ENCODE peak calls at places on chromosomes 2 and 18, in eight cellular contexts. E is AG04450; S is CD8-positive, alpha-beta T cell; H is heart left ventricle; K is HCT116; Y is heart right ventricle; I is fibroblast of lung; A is small intestine. F is an unnamed sample. For H3K27me3, the result is how much of the 10 kb centered on the place peaks cover.

GRCh38 chr18:48779462-48779861 is 171.3 kb downstream of the SMAD7 start:
- DNase-seq in H (no peak), E (no peak), A (no peak), K (no peak), I (no peak), Y (no peak), S (no peak), F (no peak)

GRCh38 chr2:28516950-28517349 is 21.1 kb downstream of the PLB1 start:
- DNase-seq in Y (no peak), I (no peak), E (no peak), K (no peak), S (no peak), H (no peak), A (no peak), F (no peak)

GRCh38 chr18:45321520-45321919 is 293.8 kb upstream of the SLC14A2 start:
- DNase-seq in A (no peak), K (no peak), Y (peak), S (no peak), E (no peak), I (no peak), H (peak), F (no peak)

GRCh38 chr2:128879161-128879560 is 560.5 kb upstream of the HS6ST1 start:
- DNase-seq in A (no peak), Y (no peak), E (no peak), K (no peak), S (no peak), I (no peak), H (no peak), F (no peak)

GRCh38 chr2:161335626-161336025 is 27.4 kb downstream of the PSMD14 start:
- DNase-seq in S (no peak), A (no peak), I (no peak), H (no peak), K (no peak), Y (no peak), E (no peak), F (no peak)

GRCh38 chr2:73827018-73827417 is 1.7 kb upstream of the STAMBP start:
- DNase-seq in Y (no peak), E (no peak), K (no peak), H (no peak), S (no peak), I (peak), A (peak), F (no peak)

GRCh38 chr2:66317268-66317899 is 117.5 kb upstream of the MEIS1 start:
- DNase-seq in I (no peak), K (no peak), A (no peak), Y (no peak), H (no peak), S (no peak), E (no peak), F (no peak)

GRCh38 chr2:202377308-202377736 is 1.2 kb downstream of the BMPR2 start:
- DNase-seq in K (no peak), S (no peak), A (peak), I (no peak), Y (peak), H (peak), E (no peak), F (peak)

GRCh38 chr2:230989731-230990130 is 6.2 kb upstream of the SPATA3 start:
- DNase-seq in H (no peak), E (no peak), Y (no peak), K (no peak), A (no peak), S (no peak), I (no peak), F (no peak)

GRCh38 chr2:165239230-165239629 is at the start of gene SCN2A:
- DNase-seq in Y (no peak), K (peak), I (peak), E (peak), H (no peak), S (no peak), A (peak), F (no peak)

GRCh38 chr2:126788113-126788512 is 110.6 kb upstream of the TEX51 start:
- DNase-seq in Y (no peak), H (no peak), S (no peak), I (no peak), A (no peak), E (no peak), K (no peak), F (no peak)

GRCh38 chr2:216765810-216766259 is 70.5 kb upstream of the IGFBP5 start:
- DNase-seq in K (no peak), E (no peak), A (no peak), Y (peak), S (no peak), I (no peak), H (peak), F (no peak)

GRCh38 chr18:55546873-55547704 is 40.9 kb downstream of the TCF4 start:
- DNase-seq in I (peak), Y (peak), H (peak), S (no peak), E (peak), K (no peak), A (no peak), F (no peak)

GRCh38 chr2:45788401-45788800 is 136.9 kb downstream of the PRKCE start:
- DNase-seq in A (no peak), Y (no peak), S (no peak), E (no peak), I (no peak), H (no peak), K (no peak), F (no peak)

GRCh38 chr2:166900700-166901099 is 12.4 kb downstream of the XIRP2 start:
- DNase-seq in A (no peak), H (no peak), I (peak), S (no peak), E (no peak), K (no peak), Y (no peak), F (no peak)

GRCh38 chr2:230520875-230521155 is 104.8 kb downstream of the SP100 start:
- DNase-seq in A (no peak), H (no peak), S (no peak), Y (no peak), K (no peak), E (no peak), I (peak), F (no peak)

GRCh38 chr18:44790860-44791259 is 110.2 kb downstream of the SETBP1 start:
- DNase-seq in K (no peak), E (no peak), Y (no peak), A (no peak), S (no peak), H (no peak), I (no peak), F (no peak)

GRCh38 chr2:133264951-133265949 is 303.0 kb downstream of the NCKAP5 start:
- DNase-seq in I (no peak), E (no peak), A (no peak), S (no peak), H (peak), K (no peak), Y (peak), F (no peak)

DNA sequence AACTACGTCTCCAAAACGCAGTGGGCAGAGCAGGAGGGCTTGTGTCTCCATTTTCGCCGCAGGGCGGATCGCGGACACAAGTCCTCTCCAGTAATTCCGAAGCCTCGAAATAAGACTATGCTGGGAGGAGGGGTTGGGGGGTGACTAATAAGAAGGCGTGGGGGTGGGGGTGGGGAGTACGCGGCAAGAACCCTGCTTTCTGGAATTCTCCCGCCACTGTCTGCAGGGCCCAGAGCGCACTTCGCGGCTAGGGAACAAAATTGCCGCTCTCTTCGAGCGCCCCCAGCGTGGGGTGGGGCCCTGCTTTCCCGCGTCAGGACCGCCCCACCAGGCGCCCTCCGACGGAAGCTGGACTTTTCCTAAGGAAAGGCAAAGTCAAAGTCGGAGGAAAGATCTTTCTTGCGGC is 12.0 kb downstream of the NR4A2 start:
- DNase-seq in A (no peak), K (no peak), Y (peak), H (peak), I (peak), S (no peak), E (no peak), F (no peak)
- H3K27me3 ChIP-seq in A (under half), K (under half), Y (half or more), H (under half), I (under half), S (under half), E (under half), F (under half)

GRCh38 chr18:76410033-76410432 is 85.0 kb downstream of the ZNF516 start:
- DNase-seq in S (no peak), H (no peak), A (no peak), K (no peak), Y (no peak), E (no peak), I (no peak), F (no peak)

GRCh38 chr18:76412818-76413565 is 82.0 kb downstream of the ZNF516 start:
- DNase-seq in Y (no peak), E (no peak), I (peak), S (no peak), K (no peak), A (no peak), H (no peak), F (no peak)

GRCh38 chr18:76408480-76409067 is 86.5 kb downstream of the ZNF516 start:
- DNase-seq in H (no peak), K (no peak), I (no peak), A (no peak), S (no peak), E (no peak), Y (no peak), F (no peak)

GRCh38 chr18:76412010-76412817 is 82.8 kb downstream of the ZNF516 start:
- DNase-seq in I (no peak), H (no peak), A (no peak), K (no peak), E (no peak), Y (no peak), S (no peak), F (no peak)

GRCh38 chr18:76410660-76411417 is 84.2 kb downstream of the ZNF516 start:
- DNase-seq in A (no peak), I (no peak), E (no peak), K (no peak), S (no peak), H (no peak), Y (no peak), F (no peak)
- H3K27me3 ChIP-seq in A (under half), I (under half), E (under half), K (under half), S (under half), H (under half), Y (under half), F (under half)

DNA sequence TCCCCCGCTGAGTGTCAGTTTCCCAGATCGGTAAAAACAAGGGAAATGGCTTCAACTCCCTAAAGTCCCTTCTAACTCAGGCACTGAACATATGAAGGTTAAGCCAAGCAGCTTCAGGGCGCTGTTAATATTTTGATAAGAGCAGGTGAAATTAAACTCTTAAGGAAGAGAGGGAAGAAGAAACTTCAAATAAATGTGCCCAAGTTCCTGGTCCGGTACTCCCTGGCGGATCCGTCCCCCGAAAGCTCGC is 564 bp downstream of the TRABD2A start:
- DNase-seq in I (no peak), K (no peak), E (no peak), A (no peak), H (no peak), Y (no peak), S (no peak), F (no peak)
- H3K27me3 ChIP-seq in I (under half), K (under half), E (under half), A (under half), H (under half), Y (under half), S (under half), F (under half)

DNA sequence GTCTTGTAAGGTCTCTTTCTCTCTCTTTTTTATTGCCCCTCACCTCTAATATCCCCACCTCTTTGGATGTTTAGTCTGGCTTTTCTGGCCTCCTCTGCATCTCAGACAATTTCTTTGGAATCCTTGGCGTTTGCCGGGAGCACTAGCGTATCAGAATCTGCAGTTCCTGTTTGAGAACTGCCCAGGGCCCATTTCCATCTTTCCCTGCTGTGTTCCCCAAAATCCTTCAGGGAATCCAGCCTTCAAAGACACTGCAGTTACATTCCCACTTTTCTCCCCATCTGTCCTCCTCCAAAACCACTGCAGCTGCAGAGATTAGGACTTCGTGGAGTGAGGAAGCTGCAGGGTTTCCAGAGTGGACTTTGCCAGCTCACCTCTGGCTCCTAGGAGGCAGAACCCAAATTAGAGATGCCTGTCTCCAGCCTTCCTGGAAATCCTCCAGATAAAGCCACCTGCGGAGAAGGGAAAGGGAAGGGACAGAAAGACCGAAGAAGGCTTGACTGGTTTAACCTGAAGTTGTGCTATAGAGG is 2.7 kb downstream of the VSNL1 start:
- DNase-seq in I (no peak), E (no peak), A (no peak), K (no peak), H (no peak), Y (no peak), S (no peak), F (no peak)
- H3K27me3 ChIP-seq in I (under half), E (under half), A (under half), K (under half), H (under half), Y (under half), S (under half), F (under half)

GRCh38 chr2:172089005-172089504 is 3.7 kb downstream of the DLX1 start:
- DNase-seq in E (no peak), K (no peak), I (no peak), H (no peak), S (no peak), Y (no peak), A (no peak), F (no peak)
- H3K27me3 ChIP-seq in E (half or more), K (under half), I (half or more), H (half or more), S (half or more), Y (half or more), A (half or more), F (half or more)

DNA sequence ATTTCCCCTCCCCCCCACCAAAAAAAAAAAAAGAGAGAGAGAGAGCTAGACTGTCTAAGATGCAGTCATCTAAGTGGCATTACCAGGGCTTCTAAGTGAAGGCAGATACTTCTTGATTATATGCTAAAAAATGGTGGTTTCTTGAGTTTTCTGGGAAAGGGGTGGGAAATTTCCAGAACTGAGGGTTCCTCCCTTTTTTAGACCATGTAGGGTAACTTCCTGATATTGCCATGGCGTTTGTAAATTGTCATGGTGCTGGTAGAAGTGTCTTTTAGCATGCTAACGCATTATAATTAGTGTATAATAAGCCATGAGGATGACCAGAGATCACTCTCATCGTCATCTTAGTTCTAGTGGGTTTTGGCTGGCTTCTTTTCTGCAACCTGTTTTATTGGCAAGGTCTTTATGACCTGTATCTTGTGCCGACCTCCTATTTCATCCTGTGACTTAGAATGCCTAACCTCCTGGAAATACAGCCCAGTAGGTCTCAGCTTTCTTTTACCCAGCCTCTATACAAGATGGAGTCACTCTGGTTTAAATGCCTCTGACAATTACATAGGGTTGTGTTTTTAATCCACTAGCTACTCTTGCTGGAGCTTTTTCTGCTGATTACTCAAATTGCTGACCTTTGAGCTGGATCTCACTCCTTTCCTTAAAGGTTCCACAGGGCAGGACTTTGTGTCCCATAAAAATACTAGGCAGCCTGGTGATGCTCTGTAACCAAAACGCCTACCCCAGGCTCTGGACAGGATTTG is 30.4 kb upstream of the PROKR1 start:
- DNase-seq in A (no peak), S (no peak), K (no peak), I (no peak), Y (no peak), E (no peak), H (no peak), F (no peak)
- H3K27me3 ChIP-seq in A (under half), S (under half), K (under half), I (under half), Y (under half), E (under half), H (under half), F (under half)

DNA sequence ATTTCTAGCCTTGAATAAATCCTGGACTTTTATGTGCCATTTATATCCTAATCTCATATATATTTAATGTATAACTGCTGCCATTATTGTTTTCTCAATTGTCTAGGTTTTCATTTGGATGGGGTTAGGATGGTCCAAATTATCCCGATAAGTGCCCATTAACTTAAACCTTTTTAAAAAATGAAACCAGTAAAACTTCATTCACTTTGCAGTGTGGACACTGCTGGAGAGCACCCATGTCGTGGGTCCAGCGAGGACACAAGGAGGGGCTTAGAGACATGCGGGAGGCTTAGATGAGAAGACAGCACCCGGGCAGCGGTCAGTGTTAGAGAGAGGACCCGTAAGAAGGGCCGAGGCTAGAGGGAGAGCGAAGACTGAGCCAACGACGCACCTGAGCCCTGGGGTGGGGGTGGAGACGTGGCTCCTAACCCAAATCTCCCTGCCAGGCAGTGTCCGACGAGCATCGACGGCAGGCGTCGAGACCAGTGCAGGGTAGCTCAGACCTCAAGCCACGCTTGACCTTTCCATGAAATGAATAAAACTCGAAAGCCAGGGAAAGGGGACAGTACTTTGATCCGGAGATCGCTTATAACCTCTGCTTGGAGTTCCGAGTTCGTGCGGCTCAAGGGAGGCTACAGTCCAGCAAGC is 9.0 kb upstream of the EN1 start:
- DNase-seq in Y (no peak), K (no peak), I (no peak), S (no peak), H (no peak), E (no peak), A (no peak), F (no peak)
- H3K27me3 ChIP-seq in Y (half or more), K (under half), I (half or more), S (under half), H (half or more), E (half or more), A (half or more), F (half or more)

DNA sequence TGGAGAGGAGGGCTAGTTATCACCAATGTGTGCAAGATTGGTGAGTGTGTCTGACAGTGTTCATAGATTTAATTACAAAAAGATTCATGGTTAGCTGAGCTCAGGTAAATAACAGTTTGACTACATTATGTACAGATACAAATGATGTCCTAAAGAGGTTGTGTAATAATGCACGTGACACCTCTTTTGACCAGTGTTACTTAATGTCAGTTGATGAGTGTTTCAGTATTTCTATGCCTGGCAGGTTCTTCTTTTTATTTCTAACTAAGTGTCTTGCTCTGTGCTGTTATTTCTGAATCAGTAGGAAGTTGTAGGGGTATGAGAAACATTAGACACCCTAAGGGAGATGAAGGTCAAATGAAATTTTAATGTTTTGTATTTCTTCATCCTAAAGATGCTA is 7.9 kb upstream of the INHBB start:
- DNase-seq in K (no peak), H (no peak), S (no peak), I (no peak), A (no peak), Y (no peak), E (no peak), F (no peak)
- H3K27me3 ChIP-seq in K (under half), H (under half), S (under half), I (under half), A (under half), Y (under half), E (under half), F (under half)

GRCh38 chr2:98757904-98758421 is 27.0 kb upstream of the MGAT4A start:
- DNase-seq in H (peak), E (peak), I (peak), A (peak), S (peak), K (peak), Y (peak), F (peak)
- H3K27me3 ChIP-seq in H (under half), E (under half), I (under half), A (under half), S (under half), K (under half), Y (under half), F (under half)

F was measured in breast epithelium.